ENCODE peak calls at places on chromosomes 3 and 15, in seven cellular contexts. Q, L, P, B, F, G and H are unnamed samples.
A peak's percentile ranks its signal among the peaks of the same experiment; 100 is the strongest.

GRCh38 chr3:72231439-72232196 is 446.7 kb upstream of the PROK2 start:
- DNase-seq in G (peak; percentile 58), Q (no peak), B (no peak), P (no peak), L (no peak), F (no peak), H (no peak)

GRCh38 chr3:84974347-84974746 is 15.6 kb downstream of the CADM2 start:
- DNase-seq in B (no peak), L (no peak), Q (no peak), P (peak; percentile 50), F (no peak), G (no peak), H (no peak)

GRCh38 chr3:78751266-78751665 is 1016.5 kb downstream of the ROBO1 start:
- DNase-seq in B (no peak), L (no peak), G (no peak), P (no peak), Q (no peak), F (no peak), H (no peak)

GRCh38 chr15:56365075-56365711 is at the start of gene TEX9:
- DNase-seq in Q (peak; percentile 68), B (peak; percentile 21), G (peak; percentile 92), F (peak; percentile 67), L (peak; percentile 91), P (peak; percentile 88), H (peak; percentile 5)

GRCh38 chr3:140219923-140220452 is 285.0 kb downstream of the CLSTN2 start:
- DNase-seq in L (no peak), F (no peak), B (no peak), Q (no peak), P (no peak), G (no peak), H (no peak)

GRCh38 chr15:64521726-64522164 is 61.4 kb downstream of the ZNF609 start:
- DNase-seq in G (no peak), B (no peak), F (peak; percentile 59), P (peak; percentile 38), Q (no peak), L (peak; percentile 60), H (no peak)

GRCh38 chr3:41251593-41251992 is 52.3 kb downstream of the CTNNB1 start:
- DNase-seq in G (no peak), L (no peak), Q (no peak), B (no peak), F (no peak), P (no peak), H (no peak)

GRCh38 chr15:41568350-41569017 is 9.5 kb downstream of the TYRO3 start:
- DNase-seq in F (no peak), L (no peak), G (no peak), B (no peak), P (peak; percentile 54), Q (no peak), H (no peak)

GRCh38 chr3:171760475-171760874 is 49.8 kb downstream of the PLD1 start:
- DNase-seq in L (no peak), G (no peak), B (no peak), F (no peak), Q (no peak), P (no peak), H (no peak)

GRCh38 chr3:73351423-73352071 is 273.2 kb downstream of the PDZRN3 start:
- DNase-seq in P (no peak), L (no peak), F (no peak), G (no peak), B (no peak), Q (no peak), H (no peak)

GRCh38 chr15:45128971-45129639 is 574 bp downstream of the DUOXA1 start:
- DNase-seq in P (no peak), G (no peak), L (no peak), B (no peak), F (no peak), Q (no peak), H (no peak)

GRCh38 chr3:72900048-72900447 is 12.2 kb downstream of the GXYLT2 start:
- DNase-seq in B (no peak), F (no peak), P (no peak), L (no peak), G (no peak), Q (no peak), H (no peak)

GRCh38 chr15:27871078-27871695 is 227.9 kb downstream of the OCA2 start:
- DNase-seq in L (no peak), G (no peak), B (no peak), P (no peak), Q (no peak), F (no peak), H (no peak)

GRCh38 chr3:143847787-143848631 is at the start of gene SLC9A9:
- DNase-seq in B (peak; percentile 17), Q (peak; percentile 49), P (peak; percentile 82), G (peak; percentile 39), F (no peak), L (no peak), H (peak; percentile 23)

GRCh38 chr3:138381413-138381901 is 33.1 kb downstream of the MRAS start:
- DNase-seq in F (peak; percentile 82), L (peak; percentile 81), B (no peak), P (peak; percentile 47), Q (no peak), G (peak; percentile 70), H (no peak)

DNA sequence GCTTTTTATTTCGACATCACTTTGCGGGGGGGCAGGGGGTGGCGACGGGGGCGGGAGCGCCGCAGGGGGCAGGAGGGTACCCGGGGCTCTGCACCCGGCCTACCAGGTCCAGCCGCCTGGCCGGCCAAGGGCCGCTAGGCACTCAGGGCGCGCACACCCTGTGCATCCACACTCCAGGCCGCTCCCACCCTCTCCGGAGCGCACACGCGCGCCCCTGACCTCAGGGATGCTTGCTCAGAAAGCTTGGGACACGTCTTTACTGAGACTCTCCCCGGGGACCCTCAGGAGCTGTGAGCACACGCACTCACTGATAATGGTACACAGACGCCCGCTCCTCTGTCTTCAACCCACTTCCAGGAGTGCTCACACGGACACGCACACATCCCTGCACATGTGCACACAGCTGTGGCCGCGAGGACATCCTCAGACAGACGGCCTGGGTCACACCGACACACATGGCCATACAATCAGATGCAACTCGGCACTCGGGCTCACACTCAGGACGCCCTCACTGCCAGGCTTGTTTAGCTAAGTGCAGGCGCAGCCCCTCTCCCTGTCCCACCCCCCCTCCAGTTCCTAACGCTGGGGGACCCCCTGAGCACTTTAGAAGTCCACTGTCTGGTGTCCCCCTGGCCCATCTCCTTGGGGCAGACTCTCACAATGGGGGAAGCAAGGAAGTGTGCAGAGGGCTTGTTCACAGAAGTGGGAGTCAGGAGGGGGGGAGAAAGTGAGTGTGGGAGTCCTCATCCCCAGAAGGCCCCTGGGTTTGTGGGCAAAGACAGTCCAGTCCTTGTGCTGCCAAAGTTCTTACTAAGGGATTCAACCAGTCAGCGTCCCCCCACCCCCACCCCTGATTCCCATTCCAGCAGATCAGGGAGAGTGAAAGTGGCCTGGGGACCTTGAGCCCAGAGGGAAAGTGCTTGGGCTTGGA is 485 bp upstream of the GATA2 start:
- DNase-seq in F (no peak), Q (no peak), L (peak; percentile 65), G (no peak), B (no peak), P (no peak), H (no peak)
- H3K4me3 ChIP-seq in F (no peak overlapping the region), Q (peak overlapping the region; percentile 94), L (no peak overlapping the region), G (peak overlapping the region; percentile 55), B (peak overlapping the region; percentile 82), P (no peak overlapping the region), H (peak overlapping the region; percentile 22)

GRCh38 chr3:58463181-58463941 is 28.5 kb upstream of the KCTD6 start:
- DNase-seq in G (peak; percentile 84), Q (peak; percentile 58), B (peak; percentile 36), P (peak; percentile 87), F (peak; percentile 72), L (peak; percentile 82), H (peak; percentile 30)
- H3K4me3 ChIP-seq in G (peak overlapping the region; percentile 33), Q (no peak overlapping the region), B (no peak overlapping the region), P (peak overlapping the region; percentile 12), F (peak overlapping the region; percentile 33), L (peak overlapping the region; percentile 0), H (no peak overlapping the region)

GRCh38 chr15:90876512-90877170 is 7.7 kb upstream of the FES start:
- DNase-seq in B (no peak), L (no peak), Q (no peak), F (no peak), G (no peak), P (no peak), H (no peak)

GRCh38 chr15:90876046-90876445 is 7.7 kb downstream of the FURIN start:
- DNase-seq in F (no peak), L (no peak), P (no peak), B (no peak), Q (no peak), G (no peak), H (no peak)

GRCh38 chr15:90877315-90877714 is 7.0 kb upstream of the FES start:
- DNase-seq in Q (no peak), B (no peak), L (no peak), G (no peak), F (no peak), P (no peak), H (no peak)

GRCh38 chr15:90873998-90874605 is 5.7 kb downstream of the FURIN start:
- DNase-seq in L (no peak), B (no peak), Q (no peak), G (no peak), F (no peak), P (peak; percentile 28), H (no peak)

GRCh38 chr15:90875549-90875981 is 7.2 kb downstream of the FURIN start:
- DNase-seq in B (no peak), G (no peak), L (no peak), F (no peak), P (no peak), Q (no peak), H (no peak)
- H3K4me3 ChIP-seq in B (no peak overlapping the region), G (no peak overlapping the region), L (no peak overlapping the region), F (no peak overlapping the region), P (no peak overlapping the region), Q (no peak overlapping the region), H (no peak overlapping the region)

DNA sequence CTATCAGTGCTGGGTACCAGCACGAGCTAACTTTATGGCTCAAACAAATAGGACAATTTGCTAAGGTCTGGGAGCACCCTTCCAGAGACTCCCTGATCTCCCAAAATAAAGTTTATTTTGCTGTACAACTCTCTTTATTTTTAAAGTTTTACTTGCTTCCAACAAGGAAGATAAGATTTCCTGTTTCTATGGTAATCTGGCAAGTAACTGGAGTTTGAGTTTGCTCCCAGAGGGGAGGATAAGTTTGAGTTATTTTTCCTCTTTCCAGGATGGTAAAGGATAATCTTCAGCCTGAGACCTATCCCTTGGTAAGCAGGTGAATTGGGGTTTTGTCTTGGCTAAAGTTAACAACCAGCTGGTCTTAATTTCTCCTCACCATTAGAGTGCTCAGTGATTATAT is 1019.4 kb upstream of the ALCAM start:
- DNase-seq in G (no peak), Q (no peak), B (no peak), F (no peak), L (no peak), P (peak; percentile 10), H (no peak)
- H3K4me3 ChIP-seq in G (no peak overlapping the region), Q (no peak overlapping the region), B (no peak overlapping the region), F (no peak overlapping the region), L (no peak overlapping the region), P (no peak overlapping the region), H (no peak overlapping the region)

GRCh38 chr15:99251436-99251821 is at the start of gene LRRC28:
- DNase-seq in F (no peak), L (no peak), P (no peak), G (no peak), B (no peak), Q (no peak), H (no peak)
- H3K4me3 ChIP-seq in F (peak within 1 kb of the TSS; percentile 79), L (peak within 1 kb of the TSS; percentile 71), P (peak within 1 kb of the TSS; percentile 79), G (peak within 1 kb of the TSS; percentile 82), B (peak within 1 kb of the TSS; percentile 86), Q (peak within 1 kb of the TSS; percentile 89), H (peak within 1 kb of the TSS; percentile 87)

GRCh38 chr3:159765025-159765859 is 223.4 kb upstream of the IL12A start:
- DNase-seq in Q (peak; percentile 90), P (peak; percentile 97), G (peak; percentile 84), L (peak; percentile 93), F (peak; percentile 93), B (peak; percentile 97), H (no peak)
- H3K4me3 ChIP-seq in Q (peak overlapping the region; percentile 80), P (peak overlapping the region; percentile 76), G (peak overlapping the region; percentile 82), L (peak overlapping the region; percentile 87), F (peak overlapping the region; percentile 74), B (peak overlapping the region; percentile 89), H (no peak overlapping the region)